ENCODE peak calls at places on chromosome 11, in seven cellular contexts. D is naive thymus-derived CD4-positive, alpha-beta T cell; G is Peyer's patch; I is tibial nerve; N is prostate gland; C is CD4-positive, CD25-positive, alpha-beta regulatory T cell; X is heart right ventricle. K is an unnamed sample. For H3K4me1, the result is how much of the 10 kb centered on the place peaks cover.

GRCh38 chr11:125902315-125902926 is 585 bp downstream of the PUS3 start:
- DNase-seq in D (no peak), G (no peak), I (no peak), N (no peak), C (no peak), X (no peak), K (no peak)

GRCh38 chr11:113263458-113264095 is 50.8 kb upstream of the TTC12 start:
- DNase-seq in D (no peak), G (no peak), I (no peak), N (no peak), C (no peak), X (no peak), K (no peak)

GRCh38 chr11:27215471-27216267 is 147.3 kb downstream of the CCDC34 start:
- DNase-seq in D (no peak), G (no peak), I (no peak), N (no peak), C (no peak), X (peak), K (no peak)

GRCh38 chr11:30346068-30346688 is 23.3 kb downstream of the ARL14EP start:
- DNase-seq in D (no peak), G (no peak), I (no peak), N (peak), C (no peak), X (no peak), K (peak)

GRCh38 chr11:117022526-117022925 is 75.7 kb downstream of the SIK3 start:
- DNase-seq in D (no peak), G (no peak), I (no peak), N (no peak), C (no peak), X (no peak), K (peak)

GRCh38 chr11:29989181-29989580 is 27.6 kb downstream of the KCNA4 start:
- DNase-seq in D (no peak), G (no peak), I (no peak), N (no peak), C (no peak), X (no peak), K (no peak)

GRCh38 chr11:126740857-126741256 is 259.7 kb downstream of the KIRREL3 start:
- DNase-seq in D (no peak), G (no peak), I (no peak), N (no peak), C (no peak), X (no peak), K (no peak)

GRCh38 chr11:17421781-17422180 is 33.3 kb upstream of the KCNJ11 start:
- DNase-seq in D (no peak), G (no peak), I (no peak), N (no peak), C (no peak), X (no peak), K (no peak)

GRCh38 chr11:119342023-119342300 is 1.3 kb upstream of the C1QTNF5 start:
- DNase-seq in D (no peak), G (no peak), I (no peak), N (no peak), C (no peak), X (no peak), K (no peak)

GRCh38 chr11:62688481-62688880 is 849 bp downstream of the LRRN4CL start:
- DNase-seq in D (no peak), G (no peak), I (no peak), N (no peak), C (no peak), X (no peak), K (no peak)

GRCh38 chr11:1743587-1744136 is 6.7 kb downstream of the IFITM10 start:
- DNase-seq in D (no peak), G (no peak), I (no peak), N (no peak), C (no peak), X (no peak), K (no peak)

GRCh38 chr11:102683277-102683676 is 22.3 kb downstream of the MMP27 start:
- DNase-seq in D (no peak), G (no peak), I (no peak), N (no peak), C (no peak), X (no peak), K (no peak)

GRCh38 chr11:103967985-103968384 is 68.5 kb upstream of the DDI1 start:
- DNase-seq in D (no peak), G (no peak), I (no peak), N (no peak), C (no peak), X (no peak), K (no peak)

GRCh38 chr11:103968685-103969084 is 67.8 kb upstream of the DDI1 start:
- DNase-seq in D (no peak), G (no peak), I (no peak), N (no peak), C (no peak), X (no peak), K (no peak)

DNA sequence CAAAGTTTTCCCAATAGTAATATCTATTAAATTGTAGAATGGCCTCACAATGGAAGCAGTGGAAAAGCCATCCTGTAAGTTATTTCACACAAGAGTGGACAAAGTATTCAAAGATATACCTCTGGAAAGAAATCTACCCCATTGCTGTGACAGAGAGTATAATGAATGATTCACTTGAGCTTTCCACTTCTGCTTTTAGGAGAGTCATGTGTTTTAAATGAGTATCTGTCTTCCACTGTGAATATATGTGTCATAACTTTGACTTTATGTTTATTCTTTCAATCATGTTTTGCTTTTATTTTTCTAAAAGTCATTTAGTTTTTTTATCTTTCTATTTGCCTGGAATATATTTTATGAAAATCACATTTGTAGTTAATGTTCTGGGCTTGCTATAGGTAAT is 65.6 kb upstream of the DDI1 start:
- DNase-seq in D (no peak), G (no peak), I (no peak), N (no peak), C (no peak), X (no peak), K (no peak)
- H3K4me1 ChIP-seq in D (under half), G (under half), I (under half), N (under half), C (under half), X (under half), K (under half)

GRCh38 chr11:75851203-75851602 is 36.2 kb downstream of the UVRAG start:
- DNase-seq in D (no peak), G (no peak), I (no peak), N (no peak), C (no peak), X (no peak), K (no peak)
- H3K27ac ChIP-seq in D (no peak), G (no peak), I (peak), N (no peak), C (no peak), X (peak), K (no peak)

GRCh38 chr11:43962383-43962969 is 20.0 kb downstream of the C11orf96 start:
- DNase-seq in D (no peak), G (no peak), I (no peak), N (no peak), C (no peak), X (no peak), K (no peak)
- H3K4me3 ChIP-seq in D (no peak), G (no peak), I (no peak), N (no peak), C (no peak), X (no peak), K (no peak)

GRCh38 chr11:34239465-34240149 is 118.2 kb downstream of the ABTB2 start:
- DNase-seq in D (no peak), G (no peak), I (no peak), N (no peak), C (no peak), X (no peak), K (no peak)
- H3K4me1 ChIP-seq in D (under half), G (under half), I (under half), N (under half), C (under half), X (under half), K (under half)

GRCh38 chr11:3154001-3154599 is 11.0 kb downstream of the OSBPL5 start:
- DNase-seq in D (no peak), G (peak), I (no peak), N (no peak), C (no peak), X (peak), K (peak)

GRCh38 chr11:3156661-3157311 is 8.3 kb downstream of the OSBPL5 start:
- DNase-seq in D (no peak), G (no peak), I (no peak), N (no peak), C (no peak), X (peak), K (no peak)

GRCh38 chr11:3155216-3155615 is 9.9 kb downstream of the OSBPL5 start:
- DNase-seq in D (no peak), G (peak), I (no peak), N (no peak), C (no peak), X (peak), K (no peak)

GRCh38 chr11:3156282-3156660 is 8.8 kb downstream of the OSBPL5 start:
- DNase-seq in D (no peak), G (peak), I (no peak), N (no peak), C (no peak), X (peak), K (no peak)

DNA sequence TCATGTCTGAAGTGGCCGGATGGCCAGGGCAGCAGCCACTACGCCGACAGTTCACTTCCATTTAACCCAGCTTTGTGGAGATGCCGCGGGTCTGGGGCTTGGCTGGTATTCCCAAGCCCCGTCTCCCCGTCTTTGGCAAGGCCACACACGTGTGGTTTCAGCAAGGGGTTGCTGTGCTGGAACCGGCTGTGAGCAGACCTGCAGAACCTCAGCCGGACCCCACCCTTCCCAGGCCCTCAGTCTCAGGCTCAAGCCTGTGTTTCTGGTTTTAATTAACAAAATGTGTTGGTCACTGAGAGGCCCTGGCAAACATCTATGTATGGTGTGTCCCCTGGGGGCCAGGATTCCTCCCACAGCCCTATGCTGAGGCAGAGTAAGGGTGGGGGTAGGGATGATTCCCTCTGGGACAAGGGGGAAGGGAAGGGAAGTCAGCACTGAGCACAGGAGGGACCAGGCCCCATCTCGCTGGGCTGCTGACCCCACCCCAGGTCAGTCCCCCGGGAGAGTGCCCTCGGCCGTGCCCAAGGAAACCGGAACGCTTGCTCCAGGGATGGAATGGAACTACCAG is 9.3 kb downstream of the OSBPL5 start:
- DNase-seq in D (no peak), G (no peak), I (no peak), N (no peak), C (no peak), X (peak), K (no peak)
- H3K27ac ChIP-seq in D (no peak), G (peak), I (peak), N (peak), C (no peak), X (peak), K (no peak)

GRCh38 chr11:67405196-67405567 is 1.3 kb downstream of the TBC1D10C start:
- DNase-seq in D (no peak), G (peak), I (no peak), N (no peak), C (no peak), X (no peak), K (no peak)
- H3K4me3 ChIP-seq in D (peak), G (peak), I (no peak), N (no peak), C (peak), X (no peak), K (peak)

GRCh38 chr11:66555416-66555815 is 8.7 kb downstream of the ACTN3 start:
- DNase-seq in D (no peak), G (no peak), I (no peak), N (no peak), C (no peak), X (no peak), K (no peak)
- H3K4me1 ChIP-seq in D (under half), G (under half), I (under half), N (under half), C (under half), X (under half), K (under half)

GRCh38 chr11:45850446-45850845 is 3.2 kb downstream of the CRY2 start:
- DNase-seq in D (no peak), G (no peak), I (no peak), N (no peak), C (no peak), X (no peak), K (no peak)

GRCh38 chr11:45855308-45855707 is 8.0 kb downstream of the CRY2 start:
- DNase-seq in D (no peak), G (no peak), I (no peak), N (no peak), C (no peak), X (no peak), K (no peak)

GRCh38 chr11:45853616-45854219 is 6.4 kb downstream of the CRY2 start:
- DNase-seq in D (no peak), G (no peak), I (no peak), N (no peak), C (no peak), X (peak), K (no peak)

GRCh38 chr11:45852712-45853101 is 5.4 kb downstream of the CRY2 start:
- DNase-seq in D (no peak), G (no peak), I (no peak), N (no peak), C (no peak), X (peak), K (no peak)

DNA sequence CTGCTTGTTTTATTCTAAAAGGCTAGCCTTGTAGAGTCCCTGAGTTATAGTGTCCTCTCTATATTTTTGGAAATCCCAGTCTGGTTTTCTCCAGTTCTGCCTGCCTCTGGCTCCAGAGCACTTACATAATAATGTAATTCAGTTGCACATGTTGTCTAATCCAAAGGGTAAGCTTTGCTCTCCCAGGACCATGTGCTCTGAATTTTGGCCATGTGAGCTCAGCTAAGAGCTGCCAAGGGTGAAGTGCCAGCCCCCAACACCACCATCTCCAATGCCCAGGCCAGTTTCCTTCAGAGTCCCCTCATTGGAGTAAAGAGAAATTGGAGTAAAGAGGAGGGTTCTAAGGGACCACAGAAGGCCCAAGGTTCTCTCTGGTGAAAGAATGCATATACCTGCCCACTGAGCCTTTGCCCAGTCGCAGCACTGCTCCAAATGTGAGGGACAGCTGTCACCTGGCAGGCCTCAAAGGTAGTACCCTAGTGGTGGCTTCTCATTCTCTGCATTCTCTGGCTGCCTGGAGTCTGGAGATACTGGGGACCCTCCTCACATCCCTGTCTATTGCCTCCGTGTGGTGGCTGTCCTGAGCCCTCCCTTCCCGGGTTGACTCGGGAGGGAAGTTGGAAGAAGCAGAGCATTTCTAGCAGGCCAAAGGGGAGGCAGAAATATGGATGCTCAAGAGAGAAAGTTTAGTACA is 4.9 kb downstream of the CRY2 start:
- DNase-seq in D (no peak), G (no peak), I (no peak), N (no peak), C (no peak), X (no peak), K (no peak)
- H3K27ac ChIP-seq in D (no peak), G (no peak), I (peak), N (no peak), C (no peak), X (peak), K (no peak)

GRCh38 chr11:43358670-43359431 is at the start of gene TTC17:
- DNase-seq in D (peak), G (peak), I (peak), N (peak), C (peak), X (peak), K (peak)

GRCh38 chr11:43359432-43359818 is 705 bp downstream of the TTC17 start:
- DNase-seq in D (no peak), G (no peak), I (no peak), N (no peak), C (no peak), X (no peak), K (no peak)

GRCh38 chr11:43358308-43358669 is 431 bp upstream of the TTC17 start:
- DNase-seq in D (no peak), G (no peak), I (no peak), N (no peak), C (no peak), X (no peak), K (no peak)

GRCh38 chr11:43360361-43361032 is 1.8 kb downstream of the TTC17 start:
- DNase-seq in D (no peak), G (no peak), I (no peak), N (no peak), C (no peak), X (no peak), K (no peak)
- H3K4me3 ChIP-seq in D (peak), G (no peak), I (peak), N (no peak), C (peak), X (no peak), K (peak)

DNA sequence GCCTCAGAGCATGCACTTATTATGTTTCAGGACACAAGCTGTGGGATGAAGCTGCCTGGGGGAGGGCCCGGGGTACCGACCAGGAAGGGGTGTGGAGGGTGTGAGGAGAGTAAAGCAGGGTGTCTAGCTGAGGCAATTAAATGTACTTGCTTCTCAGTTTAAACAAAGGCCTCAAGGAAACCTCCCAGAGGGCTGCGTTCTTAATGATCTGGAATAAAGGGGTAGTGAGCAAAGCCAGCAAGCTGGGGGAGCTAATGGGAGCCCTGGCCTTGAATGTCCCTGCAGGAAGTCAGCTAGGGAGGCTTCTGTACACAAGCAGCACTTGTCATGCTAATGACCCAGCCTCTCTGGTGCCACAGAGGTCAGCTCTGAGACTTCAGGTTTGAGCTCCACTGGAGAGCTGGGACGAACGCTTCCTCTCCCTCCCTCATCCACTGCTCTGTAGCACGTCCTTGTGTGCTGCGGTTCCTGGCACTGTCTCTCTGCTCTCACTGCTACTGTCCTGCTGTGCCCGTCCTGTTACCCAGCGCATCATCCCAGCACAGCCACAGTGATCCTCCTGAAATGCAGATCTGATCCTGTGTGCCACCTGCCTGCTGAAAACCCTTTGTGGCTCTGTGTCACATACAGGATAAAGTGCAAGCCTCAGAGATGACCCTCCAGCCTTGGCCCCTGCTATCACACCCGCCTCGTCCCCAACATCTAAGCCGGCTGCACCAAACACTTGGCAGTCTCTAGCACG is 159.7 kb downstream of the DBX1 start:
- DNase-seq in D (no peak), G (no peak), I (no peak), N (no peak), C (no peak), X (peak), K (no peak)
- H3K4me1 ChIP-seq in D (under half), G (under half), I (under half), N (under half), C (under half), X (under half), K (under half)

K was measured in CD4-positive, alpha-beta memory T cell.